ENCODE peak calls at places on chromosomes 16 and 17, in seven cellular contexts. C, Q, X, O, D, M and A are unnamed samples.
A peak's percentile ranks its signal among the peaks of the same experiment; 100 is the strongest.

GRCh38 chr17:82424001-82424862 is 5.8 kb upstream of the OGFOD3 start:
- DNase-seq in O (no peak), D (peak; percentile 73), C (no peak), X (peak; percentile 47), M (peak; percentile 17), Q (peak; percentile 78), A (no peak)

GRCh38 chr17:82241183-82241925 is 12.5 kb downstream of the SLC16A3 start:
- DNase-seq in D (peak; percentile 76), Q (peak; percentile 41), O (no peak), M (no peak), X (no peak), C (no peak), A (peak; percentile 75)

GRCh38 chr16:50599494-50599893 is 51.3 kb downstream of the NKD1 start:
- DNase-seq in C (no peak), X (no peak), O (no peak), Q (no peak), D (no peak), M (no peak), A (no peak)

GRCh38 chr17:560379-560935 is 154.2 kb downstream of the VPS53 start:
- DNase-seq in X (no peak), D (no peak), C (no peak), M (no peak), O (no peak), Q (no peak), A (no peak)

GRCh38 chr17:7684856-7685532 is 2.3 kb downstream of the TP53 start:
- DNase-seq in D (no peak), X (peak; percentile 4), M (no peak), Q (no peak), O (no peak), C (no peak), A (no peak)

GRCh38 chr17:9645858-9646555 is 690 bp downstream of the USP43 start:
- DNase-seq in Q (no peak), O (no peak), M (no peak), C (peak; percentile 19), X (peak; percentile 76), D (peak; percentile 27), A (no peak)

GRCh38 chr17:7839199-7839889 is 5.3 kb downstream of the KDM6B start:
- DNase-seq in D (no peak), M (no peak), O (no peak), Q (peak; percentile 61), X (no peak), C (no peak), A (peak; percentile 88)

GRCh38 chr16:80601182-80601581 is 60.4 kb downstream of the DYNLRB2 start:
- DNase-seq in Q (no peak), O (no peak), X (no peak), M (no peak), C (no peak), D (no peak), A (no peak)

GRCh38 chr17:43211480-43212402 is at the start of gene TMEM106A:
- DNase-seq in X (peak; percentile 85), Q (peak; percentile 77), C (peak; percentile 69), O (no peak), M (peak; percentile 66), D (no peak), A (peak; percentile 95)

GRCh38 chr16:4297480-4297879 is 18.4 kb upstream of the GLIS2 start:
- DNase-seq in D (no peak), X (no peak), O (no peak), Q (no peak), C (no peak), M (no peak), A (no peak)

GRCh38 chr16:66306366-66307150 is 59.9 kb upstream of the CDH5 start:
- DNase-seq in O (no peak), Q (no peak), D (no peak), C (no peak), M (no peak), X (no peak), A (no peak)

GRCh38 chr16:15715221-15715620 is 65.2 kb downstream of the NDE1 start:
- DNase-seq in C (no peak), O (no peak), Q (no peak), D (no peak), X (no peak), M (no peak), A (no peak)

GRCh38 chr17:51322390-51323029 is 62.2 kb downstream of the UTP18 start:
- DNase-seq in O (peak; percentile 6), C (no peak), M (no peak), D (peak; percentile 52), X (peak; percentile 62), Q (peak; percentile 49), A (no peak)

GRCh38 chr17:69478916-69479315 is 64.4 kb downstream of the MAP2K6 start:
- DNase-seq in D (no peak), M (no peak), X (no peak), C (no peak), O (peak; percentile 38), Q (no peak), A (no peak)

GRCh38 chr16:85515830-85516397 is 97.2 kb upstream of the GSE1 start:
- DNase-seq in Q (no peak), O (no peak), C (no peak), M (no peak), D (peak; percentile 85), X (no peak), A (no peak)

GRCh38 chr17:83144421-83145357 is 65.3 kb downstream of the METRNL start:
- DNase-seq in X (no peak), O (peak; percentile 34), C (no peak), D (no peak), M (no peak), Q (no peak), A (peak; percentile 93)

GRCh38 chr17:64741038-64741641 is 79.0 kb upstream of the SMURF2 start:
- DNase-seq in C (no peak), X (no peak), D (no peak), M (no peak), O (no peak), Q (no peak), A (peak; percentile 84)

GRCh38 chr17:50114849-50115357 is 15.1 kb downstream of the SAMD14 start:
- DNase-seq in M (no peak), D (peak; percentile 79), O (peak; percentile 47), Q (peak; percentile 91), X (peak; percentile 79), C (no peak), A (no peak)